ENCODE peak calls at places on chromosomes 2 and 18, in four cellular contexts. V is HepG2, H is H1, G is WTC11. N is an unnamed sample.

GRCh38 chr2:182650704-182651103 is 65.4 kb upstream of the DNAJC10 start:
- DNase-seq in H (no peak), G (no peak), V (peak; percentile 28), N (peak; percentile 3)

GRCh38 chr2:235394278-235394828 is 99.5 kb upstream of the AGAP1 start:
- DNase-seq in G (no peak), H (no peak), V (peak; percentile 49), N (peak; percentile 74)

GRCh38 chr18:79424008-79424565 is 28.4 kb downstream of the NFATC1 start:
- DNase-seq in V (no peak), G (no peak), H (no peak), N (no peak)

GRCh38 chr2:204486855-204487254 is 58.4 kb upstream of the PARD3B start:
- DNase-seq in V (no peak), H (no peak), G (no peak), N (no peak)

GRCh38 chr2:24793752-24794477 is 690 bp downstream of the CENPO start:
- DNase-seq in V (peak; percentile 39), H (no peak), G (peak; percentile 24), N (peak; percentile 42)

GRCh38 chr2:202373490-202373889 is 2.6 kb upstream of the BMPR2 start:
- DNase-seq in V (no peak), G (no peak), H (no peak), N (no peak)

GRCh38 chr2:8685697-8686358 is 4.0 kb downstream of the ID2 start:
- DNase-seq in G (peak; percentile 77), H (no peak), V (peak; percentile 48), N (peak; percentile 51)

GRCh38 chr18:21599585-21600525 is 649 bp downstream of the ESCO1 start:
- DNase-seq in V (peak; percentile 62), H (no peak), G (peak; percentile 75), N (peak; percentile 21)

GRCh38 chr18:10230072-10230471 is 224.4 kb upstream of the APCDD1 start:
- DNase-seq in H (peak; percentile 21), V (peak; percentile 23), G (no peak), N (no peak)

GRCh38 chr2:205139822-205140612 is 542.3 kb upstream of the NRP2 start:
- DNase-seq in H (peak; percentile 33), G (peak; percentile 65), V (no peak), N (no peak)

GRCh38 chr2:128640847-128641360 is 322.2 kb upstream of the HS6ST1 start:
- DNase-seq in G (no peak), V (no peak), H (no peak), N (no peak)

GRCh38 chr2:43129676-43130547 is 96.5 kb downstream of the ZFP36L2 start:
- DNase-seq in V (peak; percentile 65), G (no peak), H (no peak), N (no peak)

GRCh38 chr2:128782411-128783192 is 463.9 kb upstream of the HS6ST1 start:
- DNase-seq in G (no peak), V (no peak), H (no peak), N (no peak)

GRCh38 chr2:8525582-8526402 is 156.1 kb upstream of the ID2 start:
- DNase-seq in V (peak; percentile 92), H (peak; percentile 10), G (peak; percentile 50), N (no peak)

GRCh38 chr2:207121784-207122183 is 44.0 kb downstream of the KLF7 start:
- DNase-seq in G (no peak), H (no peak), V (no peak), N (no peak)

GRCh38 chr2:85356186-85356585 is 1.6 kb downstream of the ELMOD3 start:
- DNase-seq in H (no peak), V (no peak), G (no peak), N (no peak)

GRCh38 chr2:196979976-196980375 is 53.5 kb upstream of the PGAP1 start:
- DNase-seq in H (no peak), V (no peak), G (no peak), N (no peak)

GRCh38 chr2:204923957-204924356 is 378.7 kb downstream of the PARD3B start:
- DNase-seq in H (no peak), V (no peak), G (no peak), N (no peak)

GRCh38 chr2:69222984-69223658 is 163.9 kb downstream of the GFPT1 start:
- DNase-seq in H (no peak), G (no peak), V (no peak), N (no peak)

GRCh38 chr2:151182396-151182795 is 79.3 kb downstream of the RBM43 start:
- DNase-seq in G (no peak), V (no peak), H (no peak), N (no peak)

GRCh38 chr18:8176554-8176953 is 432.7 kb upstream of the RAB12 start:
- DNase-seq in G (no peak), V (peak; percentile 80), H (no peak), N (no peak)

GRCh38 chr2:160794926-160795325 is 301.3 kb upstream of the RBMS1 start:
- DNase-seq in V (no peak), G (no peak), H (no peak), N (no peak)

GRCh38 chr2:130744287-130745117 is 10.8 kb upstream of the AMER3 start:
- DNase-seq in G (no peak), V (peak; percentile 85), H (no peak), N (no peak)

GRCh38 chr2:42104621-42105020 is 56.8 kb downstream of the PKDCC start:
- DNase-seq in G (no peak), V (no peak), H (no peak), N (no peak)

GRCh38 chr2:9146656-9147055 is 60.0 kb upstream of the ASAP2 start:
- DNase-seq in H (no peak), V (no peak), G (no peak), N (no peak)

GRCh38 chr2:128293426-128293755 is 25.3 kb downstream of the HS6ST1 start:
- DNase-seq in G (no peak), H (no peak), V (no peak), N (no peak)

GRCh38 chr18:54129448-54130134 is 94.9 kb downstream of the MBD2 start:
- DNase-seq in G (no peak), V (no peak), H (no peak), N (no peak)

GRCh38 chr2:191866675-191867506 is 20.0 kb upstream of the CAVIN2 start:
- DNase-seq in G (no peak), H (no peak), V (peak; percentile 100), N (peak; percentile 95)

GRCh38 chr2:210548878-210549384 is 7.5 kb upstream of the CPS1 start:
- DNase-seq in H (no peak), V (peak; percentile 93), G (no peak), N (peak; percentile 3)

GRCh38 chr2:36507408-36507812 is 90.6 kb downstream of the FEZ2 start:
- DNase-seq in V (peak; percentile 79), H (peak; percentile 70), G (peak; percentile 66), N (peak; percentile 72)

GRCh38 chr2:157173740-157174184 is 83.7 kb upstream of the GALNT5 start:
- DNase-seq in V (no peak), H (no peak), G (no peak), N (peak; percentile 60)

GRCh38 chr2:98634406-98635092 is 26.2 kb downstream of the UNC50 start:
- DNase-seq in G (peak; percentile 72), V (peak; percentile 14), H (peak; percentile 17), N (peak; percentile 3)

GRCh38 chr2:88100489-88100858 is 27.4 kb downstream of the FABP1 start:
- DNase-seq in H (no peak), V (no peak), G (no peak), N (no peak)

GRCh38 chr2:121561617-121562268 is 31.1 kb downstream of the RNU4ATAC start:
- DNase-seq in V (no peak), G (no peak), H (no peak), N (no peak)

GRCh38 chr2:38220164-38220563 is 144.2 kb upstream of the CYP1B1 start:
- DNase-seq in G (no peak), H (no peak), V (no peak), N (no peak)

GRCh38 chr2:12317853-12318426 is 398.8 kb upstream of the TRIB2 start:
- DNase-seq in V (no peak), H (no peak), G (no peak), N (no peak)

GRCh38 chr2:12817870-12818269 is 101.1 kb downstream of the TRIB2 start:
- DNase-seq in G (no peak), V (no peak), H (no peak), N (no peak)

GRCh38 chr2:65754219-65754618 is 321.8 kb upstream of the SPRED2 start:
- DNase-seq in V (no peak), H (no peak), G (no peak), N (no peak)
- TF ChIP-seq MAX in V (no peak), H (no peak), G (no peak), N (no peak)

GRCh38 chr2:148338544-148338943 is 306.0 kb upstream of the EPC2 start:
- DNase-seq in V (peak; percentile 6), H (no peak), G (no peak), N (no peak)
- TF ChIP-seq MAX in V (no peak), H (no peak), G (no peak), N (no peak)

GRCh38 chr2:225122007-225122406 is 79.7 kb upstream of the DOCK10 start:
- DNase-seq in G (no peak), V (no peak), H (no peak), N (no peak)

GRCh38 chr2:225120175-225120574 is 77.9 kb upstream of the DOCK10 start:
- DNase-seq in H (no peak), G (no peak), V (no peak), N (peak; percentile 24)

GRCh38 chr2:225124311-225124832 is 82.1 kb upstream of the DOCK10 start:
- DNase-seq in H (no peak), G (no peak), V (no peak), N (no peak)

GRCh38 chr2:225117061-225117716 is 74.9 kb upstream of the DOCK10 start:
- DNase-seq in H (no peak), G (no peak), V (no peak), N (no peak)

DNA sequence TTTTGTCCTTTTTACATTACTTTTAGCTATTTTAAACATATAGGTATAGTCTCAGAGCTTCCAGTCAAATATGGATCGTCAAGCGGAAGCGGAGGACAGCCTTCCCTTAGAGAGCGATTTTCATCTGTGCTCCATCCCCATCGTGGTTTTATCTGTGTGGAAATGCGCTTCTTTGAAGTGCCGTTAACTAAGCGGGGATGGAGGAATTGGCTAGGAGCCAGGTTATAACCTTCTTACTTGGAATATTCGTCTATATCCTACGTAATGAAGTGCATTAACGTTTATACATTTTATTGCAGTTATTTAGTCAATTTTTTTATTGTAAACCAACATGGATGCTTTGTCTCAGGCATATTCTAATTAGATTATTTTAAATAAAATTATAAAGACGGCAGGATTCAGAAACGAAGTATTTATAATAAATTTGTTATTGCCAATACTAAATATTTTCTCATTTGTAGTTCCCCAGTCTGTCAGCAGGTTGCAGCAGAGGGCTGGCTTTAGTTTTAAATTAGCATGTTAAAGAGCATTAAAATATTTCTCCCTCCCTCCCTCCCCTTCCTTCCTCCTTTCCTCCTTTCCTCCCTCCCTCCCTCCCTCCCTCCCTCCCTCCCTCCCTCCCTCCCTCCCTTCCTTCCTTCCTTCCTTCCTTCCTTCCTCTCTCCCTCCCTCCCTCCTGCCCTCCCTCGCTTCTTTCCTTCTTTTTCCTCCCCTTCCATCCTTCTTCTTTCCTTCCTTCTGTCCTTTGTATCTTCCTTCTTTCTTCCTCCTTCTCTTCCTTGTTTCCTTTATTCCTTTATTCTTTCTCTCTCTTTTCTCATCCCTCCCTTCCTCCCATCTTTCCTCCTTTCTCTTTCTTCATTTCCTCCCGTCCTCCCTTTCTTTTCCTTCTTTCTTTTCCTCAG is 80.6 kb upstream of the DOCK10 start:
- DNase-seq in V (no peak), G (peak; percentile 15), H (no peak), N (peak; percentile 17)
- TF ChIP-seq MAX in V (no peak), G (no peak), H (no peak), N (no peak)

DNA sequence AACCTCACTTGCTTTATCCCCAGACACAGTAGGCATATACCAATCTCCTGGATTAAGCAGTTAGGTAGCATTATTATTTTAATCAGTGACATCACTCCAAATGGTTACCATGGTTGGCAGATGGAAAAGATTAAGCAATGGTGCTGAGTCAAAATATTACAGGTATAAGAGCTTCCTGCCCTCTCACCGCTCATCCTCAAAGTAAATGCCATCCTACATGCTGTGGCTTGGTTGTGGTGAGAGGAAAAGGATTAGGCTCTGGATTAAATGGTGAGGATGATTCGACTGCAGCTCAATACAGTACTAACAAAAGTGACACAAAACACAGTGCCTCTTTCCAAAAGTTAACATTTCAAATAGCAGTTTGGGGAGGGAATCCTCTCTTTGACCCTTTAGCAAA is 108.9 kb upstream of the ACAA2 start:
- DNase-seq in V (no peak), G (no peak), H (no peak), N (no peak)
- TF ChIP-seq MAX in V (no peak), G (no peak), H (no peak), N (no peak)

N was measured in A549.